ENCODE peak calls at places on chromosomes 16 and 17, in eight cellular contexts. One of them, this sample, is unnamed.
A peak's percentile ranks its signal among the peaks of the same experiment; 100 is the strongest.

GRCh38 chr16:11242658-11243057 is 13.3 kb downstream of the SOCS1 start:
- DNase-seq in GF-D8: no peak
- DNase-seq in activated CD8-positive, alpha-beta memory T cell treated with anti-CD3 and anti-CD28 coated beads, Interleukin-2, amount 50 U/mL, for 48 hours: no peak
- DNase-seq in small intestine: no peak
- DNase-seq in RWPE1: no peak
- DNase-seq in effector memory CD4-positive, alpha-beta T cell: no peak
- DNase-seq in neural progenitor cell: no peak
- DNase-seq in COR-L47: no peak
- DNase-seq in this sample: no peak

GRCh38 chr16:23996258-23996955 is 160.6 kb downstream of the PRKCB start:
- DNase-seq in RWPE1: no peak
- DNase-seq in GF-D8: no peak
- DNase-seq in effector memory CD4-positive, alpha-beta T cell: no peak
- DNase-seq in neural progenitor cell: no peak
- DNase-seq in small intestine: no peak
- DNase-seq in COR-L47: no peak
- DNase-seq in activated CD8-positive, alpha-beta memory T cell treated with anti-CD3 and anti-CD28 coated beads, Interleukin-2, amount 50 U/mL, for 48 hours: no peak
- DNase-seq in this sample: no peak

GRCh38 chr17:63431939-63432804 is 13.9 kb downstream of the CYB561 start:
- DNase-seq in COR-L47: no peak
- DNase-seq in neural progenitor cell: no peak
- DNase-seq in RWPE1: no peak
- DNase-seq in small intestine: peak; percentile 83
- DNase-seq in GF-D8: no peak
- DNase-seq in effector memory CD4-positive, alpha-beta T cell: no peak
- DNase-seq in activated CD8-positive, alpha-beta memory T cell treated with anti-CD3 and anti-CD28 coated beads, Interleukin-2, amount 50 U/mL, for 48 hours: no peak
- DNase-seq in this sample: peak; percentile 91

GRCh38 chr17:62718420-62718819 is 89.7 kb downstream of the MARCHF10 start:
- DNase-seq in small intestine: no peak
- DNase-seq in GF-D8: no peak
- DNase-seq in neural progenitor cell: no peak
- DNase-seq in RWPE1: no peak
- DNase-seq in effector memory CD4-positive, alpha-beta T cell: no peak
- DNase-seq in activated CD8-positive, alpha-beta memory T cell treated with anti-CD3 and anti-CD28 coated beads, Interleukin-2, amount 50 U/mL, for 48 hours: no peak
- DNase-seq in COR-L47: no peak
- DNase-seq in this sample: no peak

GRCh38 chr16:87684106-87684677 is 81.6 kb downstream of the KLHDC4 start:
- DNase-seq in GF-D8: no peak
- DNase-seq in effector memory CD4-positive, alpha-beta T cell: no peak
- DNase-seq in RWPE1: no peak
- DNase-seq in activated CD8-positive, alpha-beta memory T cell treated with anti-CD3 and anti-CD28 coated beads, Interleukin-2, amount 50 U/mL, for 48 hours: no peak
- DNase-seq in small intestine: no peak
- DNase-seq in COR-L47: no peak
- DNase-seq in neural progenitor cell: no peak
- DNase-seq in this sample: no peak

GRCh38 chr16:13529193-13529982 is 390.6 kb upstream of the ERCC4 start:
- DNase-seq in activated CD8-positive, alpha-beta memory T cell treated with anti-CD3 and anti-CD28 coated beads, Interleukin-2, amount 50 U/mL, for 48 hours: no peak
- DNase-seq in RWPE1: no peak
- DNase-seq in effector memory CD4-positive, alpha-beta T cell: no peak
- DNase-seq in COR-L47: no peak
- DNase-seq in GF-D8: no peak
- DNase-seq in neural progenitor cell: no peak
- DNase-seq in small intestine: no peak
- DNase-seq in this sample: no peak

GRCh38 chr17:35368086-35368824 is 5.2 kb downstream of the SLFN11 start:
- DNase-seq in effector memory CD4-positive, alpha-beta T cell: no peak
- DNase-seq in neural progenitor cell: no peak
- DNase-seq in RWPE1: no peak
- DNase-seq in small intestine: peak; percentile 10
- DNase-seq in activated CD8-positive, alpha-beta memory T cell treated with anti-CD3 and anti-CD28 coated beads, Interleukin-2, amount 50 U/mL, for 48 hours: no peak
- DNase-seq in GF-D8: peak; percentile 45
- DNase-seq in COR-L47: no peak
- DNase-seq in this sample: no peak

GRCh38 chr17:50198026-50198669 is 3.3 kb downstream of the COL1A1 start:
- DNase-seq in effector memory CD4-positive, alpha-beta T cell: no peak
- DNase-seq in COR-L47: peak; percentile 22
- DNase-seq in small intestine: peak; percentile 81
- DNase-seq in activated CD8-positive, alpha-beta memory T cell treated with anti-CD3 and anti-CD28 coated beads, Interleukin-2, amount 50 U/mL, for 48 hours: peak; percentile 77
- DNase-seq in GF-D8: no peak
- DNase-seq in RWPE1: peak; percentile 58
- DNase-seq in neural progenitor cell: peak; percentile 70
- DNase-seq in this sample: peak; percentile 46

GRCh38 chr17:33012522-33013033 is 20.9 kb downstream of the SPACA3 start:
- DNase-seq in small intestine: no peak
- DNase-seq in GF-D8: no peak
- DNase-seq in effector memory CD4-positive, alpha-beta T cell: no peak
- DNase-seq in COR-L47: no peak
- DNase-seq in RWPE1: peak; percentile 86
- DNase-seq in neural progenitor cell: no peak
- DNase-seq in activated CD8-positive, alpha-beta memory T cell treated with anti-CD3 and anti-CD28 coated beads, Interleukin-2, amount 50 U/mL, for 48 hours: peak; percentile 36
- DNase-seq in this sample: no peak

GRCh38 chr16:21301168-21301894 is 23.2 kb upstream of the CRYM start:
- DNase-seq in activated CD8-positive, alpha-beta memory T cell treated with anti-CD3 and anti-CD28 coated beads, Interleukin-2, amount 50 U/mL, for 48 hours: peak; percentile 74
- DNase-seq in RWPE1: peak; percentile 91
- DNase-seq in small intestine: peak; percentile 84
- DNase-seq in effector memory CD4-positive, alpha-beta T cell: no peak
- DNase-seq in neural progenitor cell: peak; percentile 75
- DNase-seq in COR-L47: no peak
- DNase-seq in GF-D8: peak; percentile 71
- DNase-seq in this sample: peak; percentile 79

GRCh38 chr17:37212184-37212583 is 163.6 kb upstream of the C17orf78 start:
- DNase-seq in GF-D8: no peak
- DNase-seq in COR-L47: no peak
- DNase-seq in activated CD8-positive, alpha-beta memory T cell treated with anti-CD3 and anti-CD28 coated beads, Interleukin-2, amount 50 U/mL, for 48 hours: no peak
- DNase-seq in neural progenitor cell: peak; percentile 23
- DNase-seq in RWPE1: no peak
- DNase-seq in small intestine: no peak
- DNase-seq in effector memory CD4-positive, alpha-beta T cell: no peak
- DNase-seq in this sample: no peak

GRCh38 chr16:69937465-69937951 is 13.6 kb upstream of the CLEC18A start:
- DNase-seq in activated CD8-positive, alpha-beta memory T cell treated with anti-CD3 and anti-CD28 coated beads, Interleukin-2, amount 50 U/mL, for 48 hours: no peak
- DNase-seq in COR-L47: no peak
- DNase-seq in small intestine: no peak
- DNase-seq in RWPE1: no peak
- DNase-seq in GF-D8: no peak
- DNase-seq in neural progenitor cell: peak; percentile 21
- DNase-seq in effector memory CD4-positive, alpha-beta T cell: no peak
- DNase-seq in this sample: no peak